ENCODE peak calls at places on chromosome 15, in four cellular contexts. Y, N, G and D are unnamed samples. For H3K4me1, the result is how much of the 10 kb centered on the place peaks cover.

GRCh38 chr15:39302936-39303335 is 277.9 kb upstream of the THBS1 start:
- DNase-seq in G (no peak), Y (no peak), N (no peak), D (no peak)

GRCh38 chr15:32974691-32975090 is 219.8 kb downstream of the FMN1 start:
- DNase-seq in Y (no peak), G (no peak), N (no peak), D (no peak)

GRCh38 chr15:20353966-20354883 is 187.4 kb downstream of the GOLGA6L6 start:
- DNase-seq in Y (no peak), N (peak), G (no peak), D (no peak)

GRCh38 chr15:31786360-31786759 is 244.0 kb upstream of the CHRNA7 start:
- DNase-seq in G (no peak), Y (no peak), N (no peak), D (no peak)

GRCh38 chr15:43285609-43286037 is 18.9 kb upstream of the TGM5 start:
- DNase-seq in N (no peak), G (peak), Y (no peak), D (no peak)

GRCh38 chr15:38275951-38276350 is 23.3 kb downstream of the SPRED1 start:
- DNase-seq in N (no peak), Y (no peak), G (no peak), D (no peak)

GRCh38 chr15:78438595-78439285 is 724 bp downstream of the IREB2 start:
- DNase-seq in N (no peak), Y (no peak), G (no peak), D (no peak)

GRCh38 chr15:27495963-27496459 is 525.0 kb downstream of the GABRG3 start:
- DNase-seq in Y (no peak), N (no peak), G (no peak), D (no peak)

GRCh38 chr15:80031841-80032240 is 27.6 kb upstream of the ZFAND6 start:
- DNase-seq in Y (no peak), N (no peak), G (no peak), D (peak)

GRCh38 chr15:48644827-48645557 is 517 bp downstream of the FBN1 start:
- DNase-seq in N (peak), Y (peak), G (no peak), D (peak)

GRCh38 chr15:62112616-62113593 is 46.1 kb downstream of the C2CD4A start:
- DNase-seq in Y (no peak), G (peak), N (no peak), D (no peak)

GRCh38 chr15:70508561-70509281 is 254.6 kb downstream of the UACA start:
- DNase-seq in G (no peak), N (no peak), Y (no peak), D (no peak)

GRCh38 chr15:60580068-60580467 is 101.1 kb upstream of the ICE2 start:
- DNase-seq in N (no peak), G (no peak), Y (no peak), D (no peak)

GRCh38 chr15:64048766-64049165 is 2.5 kb upstream of the DAPK2 start:
- DNase-seq in N (no peak), G (no peak), Y (no peak), D (no peak)

GRCh38 chr15:32905481-32905880 is 187.7 kb downstream of the GREM1 start:
- DNase-seq in G (no peak), N (no peak), Y (no peak), D (no peak)

GRCh38 chr15:70576683-70577082 is 186.7 kb downstream of the UACA start:
- DNase-seq in Y (no peak), G (no peak), N (no peak), D (no peak)

GRCh38 chr15:41104234-41104633 is 11.8 kb downstream of the INO80 start:
- DNase-seq in N (no peak), Y (no peak), G (no peak), D (no peak)

GRCh38 chr15:80179025-80179759 is 26.4 kb downstream of the FAH start:
- DNase-seq in Y (no peak), N (no peak), G (no peak), D (no peak)

GRCh38 chr15:41695750-41696436 is 35.7 kb downstream of the MGA start:
- DNase-seq in N (no peak), Y (no peak), G (peak), D (no peak)

GRCh38 chr15:41278319-41278718 is 47.3 kb downstream of the CHP1 start:
- DNase-seq in Y (no peak), N (no peak), G (no peak), D (no peak)

GRCh38 chr15:53910236-53910849 is 67.9 kb upstream of the UNC13C start:
- DNase-seq in N (no peak), Y (no peak), G (no peak), D (no peak)

GRCh38 chr15:31080618-31081017 is 20.9 kb downstream of the TRPM1 start:
- DNase-seq in G (peak), N (peak), Y (peak), D (peak)

GRCh38 chr15:52257734-52258062 is 37.9 kb downstream of the MYO5C start:
- DNase-seq in G (no peak), N (no peak), Y (no peak), D (no peak)

GRCh38 chr15:27768731-27769510 is 330.2 kb downstream of the OCA2 start:
- DNase-seq in Y (no peak), G (no peak), N (no peak), D (no peak)

GRCh38 chr15:58309993-58310928 is 121.5 kb upstream of the LIPC start:
- DNase-seq in N (no peak), G (no peak), Y (peak), D (peak)

GRCh38 chr15:35271371-35272043 is 186.4 kb upstream of the NANOGP8 start:
- DNase-seq in G (no peak), N (no peak), Y (no peak), D (no peak)

GRCh38 chr15:88023956-88024355 is 232.6 kb downstream of the NTRK3 start:
- DNase-seq in N (no peak), Y (no peak), G (no peak), D (no peak)

GRCh38 chr15:95287774-95288173 is 1042.7 kb upstream of the NR2F2 start:
- DNase-seq in G (no peak), Y (peak), N (no peak), D (no peak)

GRCh38 chr15:90774731-90775521 is 57.8 kb downstream of the BLM start:
- DNase-seq in G (no peak), Y (no peak), N (no peak), D (no peak)

GRCh38 chr15:25477816-25478215 is 39.0 kb upstream of the UBE3A start:
- DNase-seq in Y (no peak), N (no peak), G (no peak), D (no peak)

GRCh38 chr15:99055555-99056134 is 48.1 kb upstream of the PGPEP1L start:
- DNase-seq in N (no peak), G (no peak), Y (no peak), D (no peak)
- H3K27ac ChIP-seq in N (peak), G (no peak), Y (no peak), D (no peak)

DNA sequence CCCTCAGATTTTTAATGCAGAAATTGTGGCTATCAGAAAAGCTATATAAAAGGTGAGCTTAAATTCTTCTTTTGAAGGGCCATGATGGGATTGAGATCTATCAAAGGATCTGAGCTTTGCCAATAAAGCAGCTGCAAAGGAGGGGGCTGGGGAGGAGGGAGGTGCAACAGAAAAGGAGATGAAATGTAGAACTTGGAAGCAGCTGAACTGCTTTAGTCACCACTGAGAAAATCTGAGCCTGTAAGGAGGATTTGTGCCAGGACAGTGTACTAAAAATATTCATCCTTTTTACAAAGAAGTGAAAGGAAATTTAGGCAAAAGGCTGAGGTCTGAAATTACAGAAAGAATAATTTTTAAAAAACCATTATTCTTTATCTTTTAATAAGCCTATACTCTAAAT is 10.3 kb downstream of the TSPAN3 start:
- DNase-seq in N (no peak), G (no peak), Y (peak), D (no peak)
- H3K4me1 ChIP-seq in N (half or more), G (half or more), Y (under half), D (under half)

GRCh38 chr15:73838795-73839565 is 34.4 kb upstream of the TBC1D21 start:
- DNase-seq in G (no peak), Y (peak), N (peak), D (peak)
- H3K27ac ChIP-seq in G (no peak), Y (no peak), N (no peak), D (peak)

GRCh38 chr15:59330649-59331048 is 42.0 kb downstream of the MYO1E start:
- DNase-seq in G (no peak), N (no peak), Y (no peak), D (no peak)

GRCh38 chr15:59329570-59330350 is 42.9 kb downstream of the MYO1E start:
- DNase-seq in G (no peak), Y (no peak), N (no peak), D (no peak)

GRCh38 chr15:59327942-59328341 is 44.7 kb downstream of the MYO1E start:
- DNase-seq in Y (no peak), G (peak), N (no peak), D (no peak)

GRCh38 chr15:59329091-59329490 is 43.6 kb downstream of the MYO1E start:
- DNase-seq in N (no peak), Y (no peak), G (no peak), D (no peak)

DNA sequence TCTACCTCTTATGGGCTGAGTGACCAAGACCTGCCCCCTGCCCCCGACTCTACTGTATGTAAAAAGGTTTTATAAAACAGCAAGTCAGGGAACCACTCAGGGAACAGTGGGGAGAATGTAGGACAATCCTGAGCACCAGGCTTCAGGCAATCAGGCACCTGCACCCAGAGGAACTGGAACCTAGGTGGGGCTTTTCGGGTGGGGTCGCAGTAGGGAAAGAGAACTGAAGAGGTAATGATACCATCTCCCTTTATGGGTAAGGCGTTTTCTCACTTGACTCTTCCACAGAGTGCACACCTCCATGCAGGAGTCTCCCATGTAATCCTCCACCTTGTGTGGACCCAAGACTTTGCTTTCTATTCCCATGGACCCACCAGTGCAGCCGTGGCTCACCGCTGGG is 45.8 kb downstream of the MYO1E start:
- DNase-seq in Y (no peak), N (no peak), G (no peak), D (no peak)
- H3K4me1 ChIP-seq in Y (under half), N (under half), G (under half), D (under half)

GRCh38 chr15:65132841-65133549 is 613 bp downstream of the PDCD7 start:
- DNase-seq in Y (peak), N (peak), G (peak), D (peak)
- H3K27ac ChIP-seq in Y (peak), N (peak), G (peak), D (peak)

DNA sequence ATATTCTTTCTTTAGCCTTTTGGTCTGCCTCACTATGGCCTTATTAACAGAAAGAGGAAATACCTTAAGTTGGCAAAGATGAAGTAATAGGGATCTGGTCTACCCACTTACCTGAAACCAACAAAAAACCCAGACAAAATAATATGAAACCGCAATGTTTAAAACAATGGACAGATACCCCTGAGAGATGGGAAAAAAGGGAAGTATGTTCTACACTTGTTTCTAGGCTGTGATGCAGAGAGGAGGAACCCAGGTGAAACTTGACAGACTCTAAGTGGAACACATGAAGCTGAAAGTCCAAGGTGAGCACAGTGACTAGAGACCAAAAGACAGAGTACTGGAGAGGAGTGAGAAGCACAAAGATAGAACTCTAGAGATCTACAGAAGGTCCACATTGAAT is 78.4 kb downstream of the NR2E3 start:
- DNase-seq in G (no peak), Y (no peak), N (no peak), D (no peak)
- H3K4me1 ChIP-seq in G (under half), Y (under half), N (under half), D (under half)

DNA sequence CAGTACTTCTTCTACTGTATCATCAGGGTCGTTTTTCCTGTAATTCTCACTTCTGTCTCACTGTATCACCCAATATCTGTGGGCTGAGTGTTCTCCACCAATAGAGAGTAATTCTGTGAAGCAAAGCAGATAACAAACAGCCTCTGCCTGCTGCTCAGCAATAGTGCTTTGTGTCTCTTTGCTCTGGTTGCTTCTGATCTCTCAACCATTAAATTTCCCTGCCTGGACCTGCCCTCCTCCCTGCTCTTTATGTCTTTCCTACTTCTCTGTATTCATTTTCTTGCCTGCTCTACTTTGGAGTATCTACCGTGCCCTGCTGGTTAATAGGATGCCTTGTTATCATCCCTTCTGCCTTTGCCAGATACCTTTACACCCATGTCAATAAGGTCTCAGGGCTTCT is 102.9 kb upstream of the CGNL1 start:
- DNase-seq in G (no peak), N (no peak), Y (no peak), D (no peak)
- H3K27ac ChIP-seq in G (no peak), N (no peak), Y (no peak), D (no peak)

GRCh38 chr15:89368566-89369223 is 34.1 kb upstream of the POLG start:
- DNase-seq in G (no peak), Y (no peak), N (no peak), D (no peak)

GRCh38 chr15:89369548-89369947 is 34.9 kb upstream of the POLG start:
- DNase-seq in Y (no peak), N (no peak), G (no peak), D (no peak)

GRCh38 chr15:89372069-89373033 is 37.7 kb upstream of the POLG start:
- DNase-seq in N (no peak), G (no peak), Y (no peak), D (no peak)

GRCh38 chr15:89371145-89372044 is 36.8 kb upstream of the POLG start:
- DNase-seq in N (no peak), Y (no peak), G (no peak), D (no peak)

GRCh38 chr15:89370120-89371077 is 35.8 kb upstream of the POLG start:
- DNase-seq in Y (no peak), G (no peak), N (no peak), D (no peak)
- H3K4me1 ChIP-seq in Y (under half), G (under half), N (under half), D (under half)

DNA sequence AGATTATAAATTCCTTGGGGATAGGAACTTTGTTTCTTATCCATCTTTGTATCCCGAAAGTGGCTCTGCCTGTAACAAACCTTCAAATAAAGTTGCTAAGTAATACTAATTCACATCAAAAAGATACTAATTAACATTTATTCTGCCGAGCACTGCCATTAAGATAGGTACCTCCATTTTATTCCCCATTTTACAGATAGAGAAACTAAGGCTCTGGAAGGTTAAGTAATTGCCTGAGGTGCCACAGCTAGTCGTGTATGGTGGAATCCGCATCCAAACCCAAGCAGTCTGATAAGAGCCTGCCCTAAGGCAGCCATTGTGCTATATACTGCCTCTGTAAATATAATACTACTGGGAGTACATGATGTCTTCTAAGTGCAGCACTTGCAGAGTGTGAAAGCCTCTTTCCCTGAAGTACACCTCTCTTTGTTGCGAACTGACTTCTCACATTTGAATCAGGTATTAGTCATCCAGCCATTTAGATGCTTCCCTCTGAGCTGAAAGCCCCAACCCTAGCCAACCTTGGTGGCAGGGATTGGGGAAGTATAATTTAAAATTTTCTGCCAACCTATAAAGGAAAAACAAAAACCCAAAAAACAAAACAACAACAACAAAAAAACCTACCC is 78.5 kb upstream of the CHD2 start:
- DNase-seq in Y (no peak), N (no peak), G (no peak), D (no peak)
- H3K27ac ChIP-seq in Y (no peak), N (no peak), G (no peak), D (no peak)